ENCODE peak calls at places on chromosome 11, in seven cellular contexts. W is brain microvascular endothelial cell, F is thyroid gland, J is colonic mucosa, D is NCI-H446, X is globus pallidus, U is fibroblast of lung. Q is an unnamed sample.

GRCh38 chr11:7892751-7893356 is 38.2 kb downstream of the OR10A6 start:
- DNase-seq in D (peak; percentile 40), J (no peak), X (peak; percentile 25), W (peak; percentile 46), F (no peak), U (peak; percentile 52), Q (peak; percentile 56)

GRCh38 chr11:413120-414081 is 1.4 kb downstream of the SIGIRR start:
- DNase-seq in U (no peak), J (no peak), D (no peak), W (no peak), F (peak; percentile 52), X (no peak), Q (no peak)

GRCh38 chr11:102552447-102553200 is 22.1 kb upstream of the MMP7 start:
- DNase-seq in D (no peak), X (no peak), U (peak; percentile 96), F (peak; percentile 57), W (no peak), J (peak; percentile 50), Q (no peak)

GRCh38 chr11:10414659-10415058 is 40.4 kb upstream of the AMPD3 start:
- DNase-seq in F (no peak), J (no peak), U (peak; percentile 65), X (peak; percentile 43), W (no peak), D (no peak), Q (no peak)

GRCh38 chr11:28763876-28764275 is 655.7 kb downstream of the METTL15 start:
- DNase-seq in F (no peak), D (no peak), X (no peak), J (no peak), W (no peak), U (peak; percentile 61), Q (no peak)

GRCh38 chr11:114284021-114284420 is 12.2 kb upstream of the NNMT start:
- DNase-seq in F (no peak), J (no peak), U (no peak), D (no peak), X (no peak), W (no peak), Q (no peak)

GRCh38 chr11:14625804-14626203 is 17.8 kb upstream of the PDE3B start:
- DNase-seq in F (no peak), J (no peak), D (no peak), U (no peak), X (no peak), W (no peak), Q (no peak)

GRCh38 chr11:120197254-120197891 is 13.5 kb upstream of the OAF start:
- DNase-seq in X (peak; percentile 54), D (no peak), J (peak; percentile 82), U (no peak), F (no peak), W (no peak), Q (no peak)

GRCh38 chr11:1073261-1073724 is 1.4 kb upstream of the MUC2 start:
- DNase-seq in U (peak; percentile 46), W (peak; percentile 17), X (peak; percentile 2), F (no peak), J (peak; percentile 86), D (no peak), Q (no peak)

GRCh38 chr11:86670179-86670578 is 2.2 kb downstream of the ME3 start:
- DNase-seq in D (no peak), W (peak; percentile 43), F (no peak), X (no peak), J (no peak), U (no peak), Q (no peak)

GRCh38 chr11:27532652-27533325 is 26.2 kb upstream of the LIN7C start:
- DNase-seq in F (no peak), D (no peak), X (no peak), U (peak; percentile 34), J (no peak), W (no peak), Q (no peak)

GRCh38 chr11:30935861-30936260 is 349.7 kb upstream of the MPPED2 start:
- DNase-seq in J (no peak), U (peak; percentile 60), W (no peak), F (no peak), X (no peak), D (no peak), Q (no peak)

GRCh38 chr11:76598426-76598839 is 72.1 kb downstream of the LRRC32 start:
- DNase-seq in J (no peak), F (no peak), W (no peak), D (peak; percentile 16), X (no peak), U (peak; percentile 51), Q (no peak)

GRCh38 chr11:38791346-38791961 is 2193.4 kb upstream of the RAG2 start:
- DNase-seq in J (peak; percentile 42), U (peak; percentile 61), X (peak; percentile 51), F (no peak), D (peak; percentile 82), W (peak; percentile 66), Q (peak; percentile 55)